ENCODE peak calls at places on chromosomes 7 and 10, in nine cellular contexts. P, U, E, T, C, A, Q, Y and D are unnamed samples.

GRCh38 chr10:5460468-5461200 is 38.7 kb downstream of the CALML5 start:
- DNase-seq in Y (no peak), T (no peak), P (no peak), A (no peak), Q (no peak), C (no peak), E (no peak), U (no peak), D (no peak)

GRCh38 chr10:122164028-122164601 is 107.0 kb upstream of the BTBD16 start:
- DNase-seq in Y (peak; percentile 71), T (no peak), Q (no peak), E (peak; percentile 43), U (no peak), A (no peak), C (no peak), P (no peak), D (no peak)

GRCh38 chr10:7233259-7233991 is 177.4 kb downstream of the SFMBT2 start:
- DNase-seq in U (no peak), E (no peak), T (no peak), Q (no peak), Y (no peak), A (no peak), C (no peak), P (peak; percentile 70), D (peak; percentile 64)

GRCh38 chr10:69895759-69896158 is 94.1 kb downstream of the COL13A1 start:
- DNase-seq in Q (no peak), E (no peak), C (no peak), T (peak; percentile 94), A (peak; percentile 99), Y (peak; percentile 65), P (no peak), U (peak; percentile 78), D (no peak)

GRCh38 chr10:9262770-9263169 is 1208.3 kb downstream of the GATA3 start:
- DNase-seq in E (no peak), U (peak; percentile 1), A (no peak), Q (no peak), Y (no peak), C (no peak), T (no peak), P (no peak), D (no peak)

GRCh38 chr10:30931094-30931493 is 100.6 kb downstream of the ZNF438 start:
- DNase-seq in P (no peak), T (no peak), C (no peak), E (no peak), Y (no peak), U (no peak), A (no peak), Q (no peak), D (no peak)

GRCh38 chr7:108525327-108525984 is 479 bp downstream of the PNPLA8 start:
- DNase-seq in Y (no peak), U (peak; percentile 82), T (peak; percentile 77), P (peak; percentile 66), C (no peak), Q (peak; percentile 86), A (peak; percentile 61), E (no peak), D (peak; percentile 88)

GRCh38 chr7:45196374-45196773 is 38.8 kb downstream of the RAMP3 start:
- DNase-seq in U (no peak), Y (no peak), Q (no peak), E (no peak), P (no peak), T (no peak), A (no peak), C (no peak), D (no peak)

GRCh38 chr7:31175672-31176071 is 123.6 kb downstream of the ADCYAP1R1 start:
- DNase-seq in U (no peak), A (no peak), E (no peak), Y (no peak), Q (no peak), T (no peak), C (no peak), P (peak; percentile 9), D (no peak)

GRCh38 chr7:2330506-2330905 is 16.3 kb upstream of the SNX8 start:
- DNase-seq in C (no peak), Q (no peak), A (no peak), U (no peak), P (no peak), E (no peak), T (no peak), Y (no peak), D (no peak)

DNA sequence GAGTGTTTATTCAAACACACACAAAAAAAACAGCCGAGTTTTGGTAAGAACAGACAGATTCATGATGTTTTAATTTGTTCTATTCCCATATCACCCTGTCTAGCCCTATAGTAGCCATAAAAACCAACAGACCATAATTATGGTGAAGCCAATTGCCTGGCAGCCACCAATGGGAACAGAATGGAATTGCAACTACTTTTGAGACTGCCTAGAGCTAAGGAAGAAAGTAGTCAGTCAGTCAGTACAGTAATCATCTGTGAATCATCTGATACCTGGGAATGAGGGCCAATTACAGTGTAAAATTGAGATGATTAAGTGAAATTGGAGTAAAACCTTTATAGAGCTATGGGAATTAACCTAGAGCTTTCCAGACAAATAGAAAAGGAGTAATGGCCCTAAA is 952.7 kb upstream of the KCND2 start:
- DNase-seq in C (no peak), T (no peak), P (no peak), Q (no peak), E (no peak), A (no peak), U (no peak), Y (no peak), D (peak; percentile 55)
- TF ChIP-seq CTCF in C (no peak), T (no peak), P (no peak), Q (no peak), E (no peak), A (no peak), U (no peak), Y (no peak), D (peak; percentile 28)

GRCh38 chr10:66301078-66301477 is 624.8 kb upstream of the LRRTM3 start:
- DNase-seq in E (no peak), Y (no peak), T (no peak), U (no peak), P (no peak), Q (no peak), A (no peak), C (no peak), D (no peak)
- TF ChIP-seq CTCF in E (no peak), Y (no peak), T (no peak), U (no peak), P (no peak), Q (no peak), A (no peak), C (no peak), D (no peak)

DNA sequence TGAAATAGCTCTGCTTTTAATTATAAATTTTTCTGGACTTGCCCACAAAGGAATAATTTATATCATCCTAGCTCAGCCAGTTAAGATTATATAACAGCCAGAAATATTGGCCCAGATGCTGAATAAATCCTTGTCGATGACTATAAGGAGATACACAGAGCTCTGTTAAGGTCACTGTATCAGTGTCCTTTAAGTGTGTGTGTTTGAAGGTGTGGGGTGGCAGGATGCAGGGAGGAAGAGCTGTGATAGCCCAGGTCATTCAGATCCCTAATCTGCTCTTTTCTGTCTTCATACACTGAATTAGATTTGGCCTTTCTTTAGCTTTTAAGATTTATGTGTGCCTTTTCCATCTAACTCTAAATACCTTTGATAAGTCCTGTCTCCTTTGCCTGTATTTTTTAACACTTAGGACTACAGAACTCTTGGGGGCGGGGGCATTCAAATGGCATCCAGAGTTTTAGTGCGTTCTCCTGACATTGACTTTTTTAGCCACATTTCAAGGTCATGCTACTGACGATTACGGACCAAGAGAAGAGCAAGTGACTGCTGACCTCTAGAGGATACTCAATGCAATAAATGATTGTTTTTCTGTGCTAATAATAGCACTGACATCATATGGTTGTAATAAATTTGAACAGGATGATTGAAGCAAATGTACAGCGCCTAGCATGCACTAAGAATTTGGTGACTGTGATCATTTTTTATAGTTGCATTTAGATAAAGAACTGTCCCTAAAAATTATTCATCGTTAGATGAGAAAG is 172.3 kb downstream of the CACNB2 start:
- DNase-seq in Q (no peak), A (peak; percentile 70), P (peak; percentile 38), Y (no peak), E (no peak), T (peak; percentile 38), U (peak; percentile 62), C (no peak), D (peak; percentile 27)
- TF ChIP-seq CTCF in Q (peak; percentile 51), A (peak; percentile 54), P (peak; percentile 56), Y (peak; percentile 59), E (peak; percentile 61), T (peak; percentile 61), U (peak; percentile 51), C (no peak), D (peak; percentile 41)

GRCh38 chr10:15898046-15898445 is 37.7 kb upstream of the MINDY3 start:
- DNase-seq in Y (no peak), T (peak; percentile 9), A (peak; percentile 57), U (peak; percentile 8), E (no peak), Q (no peak), C (no peak), P (peak; percentile 13), D (peak; percentile 35)
- TF ChIP-seq CTCF in Y (peak; percentile 38), T (peak; percentile 50), A (peak; percentile 49), U (peak; percentile 17), E (peak; percentile 51), Q (peak; percentile 23), C (no peak), P (no peak), D (peak; percentile 34)

GRCh38 chr10:132252412-132252811 is 55.3 kb downstream of the STK32C start:
- DNase-seq in Y (no peak), C (no peak), E (no peak), U (no peak), A (no peak), T (no peak), Q (no peak), P (peak; percentile 30), D (no peak)
- TF ChIP-seq CTCF in Y (no peak), C (no peak), E (no peak), U (no peak), A (peak; percentile 39), T (peak; percentile 8), Q (no peak), P (no peak), D (no peak)

GRCh38 chr10:96465599-96465998 is 48.1 kb downstream of the TLL2 start:
- DNase-seq in C (no peak), E (no peak), Y (no peak), U (no peak), Q (no peak), P (no peak), T (no peak), A (no peak), D (no peak)

GRCh38 chr10:96473866-96474265 is 39.9 kb downstream of the TLL2 start:
- DNase-seq in Y (no peak), E (no peak), T (no peak), C (no peak), Q (no peak), P (no peak), U (no peak), A (no peak), D (no peak)

GRCh38 chr10:96468845-96469244 is 44.9 kb downstream of the TLL2 start:
- DNase-seq in A (no peak), E (no peak), C (no peak), T (no peak), U (no peak), Q (no peak), Y (no peak), P (no peak), D (no peak)

GRCh38 chr10:96470108-96470743 is 43.5 kb downstream of the TLL2 start:
- DNase-seq in C (peak; percentile 25), Q (no peak), Y (peak; percentile 55), T (peak; percentile 24), P (peak; percentile 44), E (peak; percentile 45), A (peak; percentile 75), U (peak; percentile 25), D (peak; percentile 63)
- TF ChIP-seq CTCF in C (peak; percentile 11), Q (peak; percentile 67), Y (peak; percentile 68), T (peak; percentile 64), P (peak; percentile 32), E (peak; percentile 63), A (peak; percentile 86), U (peak; percentile 44), D (peak; percentile 83)